ENCODE peak calls at places on chromosomes 11 and 22, in four cellular contexts. I, G, Q and H are unnamed samples. For H3K4me1, the result is how much of the 10 kb centered on the place peaks cover.

GRCh38 chr11:71342951-71343827 is 90.8 kb upstream of the SHANK2 start:
- DNase-seq in Q (peak), G (peak), I (peak), H (peak)

GRCh38 chr22:19879996-19880785 is 25.5 kb upstream of the GNB1L start:
- DNase-seq in I (no peak), Q (no peak), G (no peak), H (peak)

GRCh38 chr11:13940611-13941256 is 21.8 kb upstream of the SPON1 start:
- DNase-seq in Q (no peak), I (no peak), G (no peak), H (no peak)

GRCh38 chr22:20553947-20554741 is 46.7 kb downstream of the MED15 start:
- DNase-seq in Q (no peak), I (no peak), G (no peak), H (no peak)

GRCh38 chr22:33854724-33855123 is 65.6 kb downstream of the LARGE1 start:
- DNase-seq in I (no peak), G (no peak), Q (no peak), H (no peak)

GRCh38 chr11:10797561-10797960 is 11.2 kb downstream of the EIF4G2 start:
- DNase-seq in Q (no peak), I (no peak), G (no peak), H (no peak)

GRCh38 chr11:108511851-108512474 is 13.8 kb upstream of the POGLUT3 start:
- DNase-seq in Q (no peak), G (peak), I (no peak), H (no peak)

GRCh38 chr11:20080032-20080685 is 80.1 kb downstream of the DBX1 start:
- DNase-seq in I (no peak), G (no peak), Q (no peak), H (no peak)

GRCh38 chr22:28710112-28710888 is 30.7 kb upstream of the TTC28 start:
- DNase-seq in Q (no peak), G (peak), I (no peak), H (no peak)

GRCh38 chr11:22193348-22194051 is 615 bp downstream of the ANO5 start:
- DNase-seq in Q (peak), G (no peak), I (peak), H (peak)

GRCh38 chr11:2588809-2589537 is 110.8 kb downstream of the KCNQ1OT1 start:
- DNase-seq in G (no peak), I (no peak), Q (no peak), H (no peak)

GRCh38 chr11:103358251-103358650 is 249.0 kb downstream of the DYNC2H1 start:
- DNase-seq in Q (peak), G (peak), I (no peak), H (no peak)

GRCh38 chr22:17596226-17596625 is 32.3 kb downstream of the ATP6V1E1 start:
- DNase-seq in Q (no peak), G (no peak), I (no peak), H (no peak)

GRCh38 chr11:92528051-92528450 is 303.4 kb downstream of the FAT3 start:
- DNase-seq in G (peak), Q (no peak), I (no peak), H (no peak)

GRCh38 chr11:75475767-75476650 is 43.0 kb upstream of the KLHL35 start:
- DNase-seq in I (no peak), Q (no peak), G (peak), H (no peak)

GRCh38 chr11:94588366-94588952 is 21.3 kb downstream of the PIWIL4 start:
- DNase-seq in I (no peak), Q (peak), G (no peak), H (no peak)

GRCh38 chr11:14673824-14674432 is 30.3 kb downstream of the PDE3B start:
- DNase-seq in G (no peak), Q (peak), I (no peak), H (no peak)

GRCh38 chr22:19942886-19943664 is 1.5 kb upstream of the TXNRD2 start:
- DNase-seq in Q (peak), I (no peak), G (peak), H (peak)

GRCh38 chr11:84234462-84235202 is 948.5 kb upstream of the CCDC90B start:
- DNase-seq in G (no peak), I (no peak), Q (peak), H (no peak)

GRCh38 chr22:45181240-45181639 is 17.5 kb downstream of the NUP50 start:
- DNase-seq in G (no peak), I (no peak), Q (no peak), H (no peak)

GRCh38 chr11:128161994-128162393 is 425.4 kb downstream of the ETS1 start:
- DNase-seq in G (no peak), Q (no peak), I (no peak), H (no peak)

GRCh38 chr22:49063040-49063329 is 764.7 kb downstream of the BRD1 start:
- DNase-seq in Q (no peak), G (no peak), I (no peak), H (no peak)

GRCh38 chr11:135027461-135027860 is 615.4 kb upstream of the B3GAT1 start:
- DNase-seq in Q (peak), G (peak), I (no peak), H (peak)

GRCh38 chr22:48357961-48358360 is 1469.7 kb downstream of the BRD1 start:
- DNase-seq in I (no peak), Q (no peak), G (no peak), H (no peak)

GRCh38 chr22:43226368-43226979 is 39.5 kb upstream of the TTLL12 start:
- DNase-seq in G (peak), I (peak), Q (peak), H (peak)

GRCh38 chr11:111402411-111402810 is 23.3 kb upstream of the POU2AF1 start:
- DNase-seq in I (no peak), Q (no peak), G (no peak), H (no peak)

GRCh38 chr11:12744831-12745502 is 70.7 kb downstream of the TEAD1 start:
- DNase-seq in Q (peak), I (no peak), G (peak), H (no peak)

GRCh38 chr11:58286249-58286648 is 18.2 kb upstream of the OR10W1 start:
- DNase-seq in Q (peak), I (no peak), G (peak), H (peak)

GRCh38 chr11:118338637-118339061 is 3.9 kb downstream of the CD3D start:
- DNase-seq in Q (peak), G (no peak), I (no peak), H (no peak)

GRCh38 chr11:10387209-10388083 is 67.6 kb upstream of the AMPD3 start:
- DNase-seq in G (peak), Q (no peak), I (no peak), H (no peak)

GRCh38 chr11:70364745-70365535 is 33.4 kb upstream of the CTTN start:
- DNase-seq in I (no peak), Q (no peak), G (no peak), H (no peak)

GRCh38 chr11:113567097-113567496 is 91.9 kb upstream of the DRD2 start:
- DNase-seq in G (no peak), I (no peak), Q (no peak), H (no peak)
- H3K4me1 ChIP-seq in G (under half), I (under half), Q (under half), H (under half)

GRCh38 chr11:31932879-31933278 is 121.8 kb upstream of the PAX6 start:
- DNase-seq in I (no peak), Q (no peak), G (no peak), H (no peak)
- H3K56ac ChIP-seq in I (no peak), Q (peak), G (no peak), H (no peak)

GRCh38 chr22:38314992-38315800 is 2.0 kb downstream of the CSNK1E start:
- DNase-seq in Q (peak), G (peak), I (no peak), H (no peak)
- H3K4me1 ChIP-seq in Q (under half), G (under half), I (under half), H (under half)

GRCh38 chr22:30441088-30441487 is 15.5 kb downstream of the MTFP1 start:
- DNase-seq in Q (no peak), G (no peak), I (no peak), H (no peak)
- H3K56ac ChIP-seq in Q (no peak), G (no peak), I (no peak), H (no peak)

DNA sequence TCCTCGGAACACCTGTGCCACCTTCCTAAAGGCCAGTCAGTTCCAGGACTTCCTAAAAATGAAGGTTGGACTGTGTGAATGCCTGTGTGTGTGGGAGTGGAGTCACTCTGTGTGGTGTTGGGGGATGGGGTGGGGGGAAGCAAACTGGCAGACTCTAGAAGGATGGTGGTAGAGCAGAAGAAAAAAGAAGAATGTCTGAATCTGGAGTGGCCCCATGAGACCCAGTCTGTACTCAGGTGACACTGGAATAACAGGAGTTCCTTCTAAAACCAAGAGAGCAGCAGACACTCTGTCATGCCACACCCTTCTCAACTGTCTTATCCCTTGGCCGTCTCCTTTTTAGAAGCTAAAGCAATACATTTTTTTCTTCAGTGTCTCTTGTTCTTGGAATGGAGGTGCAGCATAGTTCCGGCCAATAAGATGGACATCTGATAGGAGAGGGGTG is 82.9 kb downstream of the MAML2 start:
- DNase-seq in I (no peak), G (no peak), Q (no peak), H (no peak)
- H3K4me1 ChIP-seq in I (under half), G (under half), Q (under half), H (under half)

GRCh38 chr11:77592727-77593126 is 3.0 kb downstream of the AQP11 start:
- DNase-seq in G (no peak), I (no peak), Q (no peak), H (no peak)
- H3K56ac ChIP-seq in G (no peak), I (no peak), Q (no peak), H (no peak)

GRCh38 chr11:1556278-1557167 is 15.5 kb downstream of the DUSP8 start:
- DNase-seq in I (no peak), Q (no peak), G (no peak), H (peak)
- H3K4me1 ChIP-seq in I (under half), Q (under half), G (under half), H (under half)

GRCh38 chr11:130421199-130421585 is 7.2 kb downstream of the ADAMTS8 start:
- DNase-seq in G (no peak), I (no peak), Q (no peak), H (no peak)
- H3K56ac ChIP-seq in G (peak), I (no peak), Q (peak), H (no peak)